ENCODE peak calls at places on chromosome 20, in ten cellular contexts. C is PC-3, Z is A549, A is lung, P is Calu3, W is HFF-Myc, D is fibroblast of villous mesenchyme, S is GM13977, H is IMR-90, Y is Peyer's patch. B is an unnamed sample.
A peak's percentile ranks its signal among the peaks of the same experiment; 100 is the strongest.

GRCh38 chr20:48197034-48197433 is 411.8 kb upstream of the SULF2 start:
- DNase-seq in H (no peak), C (no peak), W (no peak), P (no peak), S (no peak), D (no peak), A (no peak), Y (no peak), Z (no peak), B (no peak)

GRCh38 chr20:36468149-36469000 is 72.9 kb upstream of the MYL9 start:
- DNase-seq in D (no peak), P (no peak), S (no peak), Z (no peak), Y (no peak), H (no peak), W (no peak), A (no peak), C (no peak), B (no peak)

GRCh38 chr20:38216736-38217595 is 43.6 kb downstream of the KIAA1755 start:
- DNase-seq in Y (no peak), S (no peak), Z (no peak), H (no peak), D (no peak), P (no peak), W (no peak), A (no peak), C (no peak), B (no peak)

GRCh38 chr20:61588356-61589054 is 336.4 kb downstream of the CDH4 start:
- DNase-seq in W (peak; percentile 20), S (no peak), H (peak; percentile 69), C (no peak), Z (peak; percentile 10), A (no peak), Y (no peak), D (peak; percentile 74), P (no peak), B (no peak)

GRCh38 chr20:47969426-47969825 is 184.1 kb upstream of the SULF2 start:
- DNase-seq in C (no peak), Y (no peak), S (no peak), D (no peak), W (no peak), P (no peak), H (no peak), Z (no peak), A (no peak), B (no peak)

GRCh38 chr20:10306440-10307358 is 88.1 kb downstream of the SNAP25 start:
- DNase-seq in W (peak; percentile 22), Y (no peak), C (peak; percentile 85), H (peak; percentile 91), A (no peak), S (no peak), Z (no peak), P (no peak), D (peak; percentile 73), B (no peak)

GRCh38 chr20:9363673-9364072 is 150.7 kb upstream of the LAMP5 start:
- DNase-seq in W (no peak), P (no peak), S (no peak), A (no peak), H (no peak), Y (no peak), Z (no peak), D (no peak), C (peak; percentile 67), B (no peak)

GRCh38 chr20:18314786-18315406 is 26.6 kb downstream of the ZNF133 start:
- DNase-seq in P (no peak), S (no peak), Y (no peak), D (no peak), A (no peak), Z (peak; percentile 22), H (peak; percentile 80), C (peak; percentile 98), W (peak; percentile 10), B (no peak)

GRCh38 chr20:63778857-63779256 is 39.3 kb downstream of the SLC2A4RG start:
- DNase-seq in D (no peak), A (no peak), W (no peak), Y (no peak), P (no peak), C (no peak), S (no peak), Z (no peak), H (no peak), B (no peak)

GRCh38 chr20:6768228-6769185 is 1.0 kb downstream of the BMP2 start:
- DNase-seq in A (peak; percentile 32), S (peak; percentile 17), Z (no peak), P (peak; percentile 24), W (no peak), Y (peak; percentile 50), C (no peak), D (peak; percentile 40), H (peak; percentile 4), B (no peak)

GRCh38 chr20:48737463-48738093 is 90.2 kb downstream of the PREX1 start:
- DNase-seq in D (no peak), Y (no peak), Z (no peak), C (no peak), W (no peak), S (no peak), P (no peak), H (no peak), A (no peak), B (no peak)

GRCh38 chr20:47007826-47008655 is 113.4 kb downstream of the EYA2 start:
- DNase-seq in S (no peak), D (no peak), C (no peak), Z (no peak), A (no peak), P (no peak), W (no peak), Y (no peak), H (no peak), B (peak; percentile 51)

GRCh38 chr20:25042531-25043498 is 15.1 kb downstream of the ACSS1 start:
- DNase-seq in S (peak; percentile 81), D (no peak), Y (peak; percentile 81), A (peak; percentile 72), P (no peak), W (no peak), C (no peak), Z (no peak), H (no peak), B (no peak)

GRCh38 chr20:50635676-50636600 is 55.4 kb downstream of the RIPOR3 start:
- DNase-seq in Y (peak; percentile 76), H (peak; percentile 49), A (peak; percentile 60), S (peak; percentile 84), C (peak; percentile 80), P (peak; percentile 96), Z (peak; percentile 85), W (no peak), D (peak; percentile 83), B (no peak)
- TF ChIP-seq CTCF in Y (peak; percentile 80), H (peak; percentile 87), A (peak; percentile 58), S (peak; percentile 84), C (peak; percentile 99), P (peak; percentile 99), Z (peak; percentile 97), W (peak; percentile 97), D (peak; percentile 94), B (peak; percentile 72)

GRCh38 chr20:4256886-4257285 is 241.5 kb upstream of the RNF24 start:
- DNase-seq in H (no peak), Y (no peak), A (no peak), P (no peak), W (no peak), S (no peak), Z (no peak), C (no peak), D (no peak), B (no peak)

GRCh38 chr20:4266183-4266582 is 250.8 kb upstream of the RNF24 start:
- DNase-seq in A (no peak), S (no peak), D (no peak), Z (no peak), P (no peak), C (no peak), H (no peak), W (no peak), Y (no peak), B (no peak)

GRCh38 chr20:4260102-4260501 is 244.7 kb upstream of the RNF24 start:
- DNase-seq in H (no peak), D (no peak), P (no peak), A (no peak), Z (no peak), W (no peak), Y (no peak), S (no peak), C (no peak), B (no peak)

GRCh38 chr20:4263011-4263410 is 247.7 kb upstream of the RNF24 start:
- DNase-seq in H (no peak), Z (no peak), Y (no peak), D (no peak), S (no peak), A (no peak), W (no peak), P (no peak), C (no peak), B (no peak)

GRCh38 chr20:4261333-4262284 is 246.3 kb upstream of the RNF24 start:
- DNase-seq in H (peak; percentile 56), Z (no peak), C (peak; percentile 53), A (no peak), S (no peak), Y (no peak), P (no peak), D (peak; percentile 35), W (no peak), B (no peak)
- TF ChIP-seq CTCF in H (peak; percentile 34), Z (no peak), C (peak; percentile 37), A (no peak), S (no peak), Y (no peak), P (no peak), D (no peak), W (no peak), B (no peak)

GRCh38 chr20:52217689-52218395 is 26.3 kb upstream of the ZFP64 start:
- DNase-seq in H (no peak), C (no peak), Y (no peak), D (no peak), A (no peak), P (no peak), Z (no peak), S (no peak), W (no peak), B (no peak)

GRCh38 chr20:52224920-52225319 is 33.3 kb upstream of the ZFP64 start:
- DNase-seq in P (no peak), W (no peak), H (no peak), A (no peak), S (no peak), D (no peak), Z (no peak), C (no peak), Y (no peak), B (no peak)

DNA sequence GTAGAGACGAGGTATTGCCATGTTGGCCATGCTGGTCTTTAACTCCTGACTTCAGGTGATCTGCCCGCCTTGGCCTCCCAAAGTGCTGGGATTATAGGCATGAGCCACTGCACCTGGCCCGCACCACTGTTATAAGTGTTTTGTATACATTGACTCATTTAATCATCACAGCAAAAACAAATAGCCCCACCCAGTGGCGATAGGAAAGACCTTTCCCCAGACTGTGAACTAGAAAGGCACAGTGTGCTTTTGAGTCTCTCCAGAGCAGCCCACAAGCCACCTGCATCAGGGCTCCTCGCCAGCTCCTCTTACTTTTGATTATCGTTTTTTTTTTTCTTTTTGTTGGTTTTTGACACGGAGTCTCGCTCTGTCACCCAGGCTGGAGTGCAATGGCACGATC is 27.9 kb upstream of the ZFP64 start:
- DNase-seq in H (peak; percentile 2), Y (no peak), C (peak; percentile 91), D (peak; percentile 13), Z (no peak), W (no peak), A (no peak), S (no peak), P (peak; percentile 12), B (no peak)
- TF ChIP-seq CTCF in H (no peak), Y (peak; percentile 11), C (peak; percentile 63), D (peak; percentile 15), Z (no peak), W (peak; percentile 3), A (no peak), S (peak; percentile 24), P (no peak), B (no peak)

GRCh38 chr20:44739952-44740351 is 5.7 kb upstream of the KCNK15 start:
- DNase-seq in Y (no peak), P (no peak), Z (no peak), C (no peak), D (no peak), W (no peak), S (no peak), H (no peak), A (no peak), B (no peak)
- TF ChIP-seq CTCF in Y (no peak), P (no peak), Z (no peak), C (no peak), D (no peak), W (no peak), S (no peak), H (no peak), A (no peak), B (no peak)

B was measured in D721Med.